ENCODE peak calls at places on chromosome 6, in six cellular contexts. G, V, Y, L, D and X are unnamed samples.

GRCh38 chr6:80541186-80541585 is 434.7 kb downstream of the BCKDHB start:
- DNase-seq in G (peak), V (no peak), Y (peak), L (no peak), D (no peak), X (no peak)

GRCh38 chr6:121382467-121383121 is 48.3 kb upstream of the TBC1D32 start:
- DNase-seq in G (no peak), V (no peak), Y (peak), L (no peak), D (no peak), X (no peak)

GRCh38 chr6:89940225-89941027 is 46.2 kb downstream of the GJA10 start:
- DNase-seq in G (peak), V (peak), Y (peak), L (peak), D (peak), X (peak)

GRCh38 chr6:110221738-110222137 is 41.5 kb downstream of the CDC40 start:
- DNase-seq in G (peak), V (no peak), Y (no peak), L (no peak), D (no peak), X (no peak)

GRCh38 chr6:16486661-16487060 is 248.3 kb downstream of the GMPR start:
- DNase-seq in G (no peak), V (no peak), Y (no peak), L (no peak), D (no peak), X (no peak)

GRCh38 chr6:121592955-121593665 is 157.7 kb downstream of the GJA1 start:
- DNase-seq in G (peak), V (no peak), Y (no peak), L (peak), D (no peak), X (no peak)

GRCh38 chr6:73722318-73723060 is 26.5 kb downstream of the CD109 start:
- DNase-seq in G (peak), V (no peak), Y (no peak), L (peak), D (no peak), X (no peak)

GRCh38 chr6:96468681-96469224 is 52.9 kb upstream of the UFL1 start:
- DNase-seq in G (no peak), V (no peak), Y (no peak), L (no peak), D (no peak), X (no peak)

GRCh38 chr6:162177733-162178132 is 549.8 kb downstream of the PRKN start:
- DNase-seq in G (no peak), V (no peak), Y (peak), L (no peak), D (no peak), X (peak)

GRCh38 chr6:137291441-137291840 is 72.3 kb upstream of the IFNGR1 start:
- DNase-seq in G (peak), V (no peak), Y (no peak), L (no peak), D (no peak), X (no peak)

GRCh38 chr6:125406771-125407170 is 105.0 kb upstream of the HDDC2 start:
- DNase-seq in G (no peak), V (no peak), Y (no peak), L (no peak), D (no peak), X (no peak)
- H2BK15ac ChIP-seq in G (no peak), V (no peak), Y (no peak), L (no peak), D (no peak), X (no peak)

DNA sequence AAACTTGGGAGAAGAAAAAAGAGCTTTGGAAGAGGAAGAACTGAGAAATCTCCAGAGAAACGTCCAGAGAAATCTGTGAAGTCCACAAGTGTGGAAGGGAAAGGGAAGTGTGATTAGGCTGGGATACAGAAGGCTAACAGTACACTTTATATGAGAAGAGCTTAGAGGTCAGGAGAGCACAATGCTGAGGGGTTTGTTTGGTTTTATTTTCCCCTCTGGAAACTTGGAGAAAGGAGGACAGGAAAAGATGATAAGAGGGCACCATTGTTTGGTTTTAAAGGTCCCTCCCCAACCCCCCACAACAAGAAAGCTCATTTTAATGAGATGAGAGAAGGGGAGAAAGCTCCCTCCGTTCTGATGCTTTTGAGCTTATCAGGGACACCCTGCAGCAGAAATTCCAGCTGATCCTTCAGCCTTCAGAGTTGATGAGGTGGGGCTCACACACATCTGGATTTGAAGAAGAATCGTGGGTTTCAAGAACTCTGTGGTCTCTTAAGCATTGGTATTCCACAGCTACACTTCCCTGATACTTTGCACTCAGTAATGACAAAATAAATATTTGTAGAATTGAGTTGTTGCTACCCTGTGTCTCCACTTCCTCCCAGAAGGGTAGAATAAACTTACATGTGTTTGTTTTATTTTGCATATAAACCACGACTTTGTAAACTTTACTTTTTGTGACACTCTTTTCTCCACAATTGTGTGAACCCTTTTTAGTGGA is 1.9 kb downstream of the NT5E start:
- DNase-seq in G (no peak), V (no peak), Y (no peak), L (peak), D (no peak), X (no peak)
- H2BK15ac ChIP-seq in G (no peak), V (no peak), Y (no peak), L (no peak), D (no peak), X (no peak)

DNA sequence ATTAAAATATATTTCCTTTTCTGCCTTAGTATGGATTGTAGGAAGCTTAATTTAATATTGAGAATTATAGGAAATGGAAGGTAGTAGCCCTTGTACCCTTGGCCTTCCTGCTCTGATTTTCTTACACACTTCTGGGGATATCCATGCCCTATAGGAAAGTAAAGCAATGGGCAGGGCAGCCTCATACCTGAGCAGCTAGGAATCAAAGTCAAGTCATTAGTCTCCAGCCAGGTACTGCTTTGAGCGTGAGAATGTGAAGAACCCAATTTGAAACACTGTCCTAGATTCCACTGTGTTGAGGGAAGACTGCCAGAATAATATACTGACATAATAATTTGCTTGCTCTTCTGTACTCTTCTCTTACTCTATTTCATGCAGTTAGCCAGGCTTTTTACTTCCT is 51.0 kb upstream of the L3MBTL3 start:
- DNase-seq in G (no peak), V (no peak), Y (peak), L (no peak), D (no peak), X (no peak)
- H2BK15ac ChIP-seq in G (peak), V (no peak), Y (no peak), L (no peak), D (no peak), X (no peak)

GRCh38 chr6:120352491-120352890 is 981.8 kb downstream of the TBC1D32 start:
- DNase-seq in G (no peak), V (no peak), Y (no peak), L (no peak), D (no peak), X (no peak)
- H2BK15ac ChIP-seq in G (no peak), V (no peak), Y (no peak), L (no peak), D (no peak), X (no peak)

DNA sequence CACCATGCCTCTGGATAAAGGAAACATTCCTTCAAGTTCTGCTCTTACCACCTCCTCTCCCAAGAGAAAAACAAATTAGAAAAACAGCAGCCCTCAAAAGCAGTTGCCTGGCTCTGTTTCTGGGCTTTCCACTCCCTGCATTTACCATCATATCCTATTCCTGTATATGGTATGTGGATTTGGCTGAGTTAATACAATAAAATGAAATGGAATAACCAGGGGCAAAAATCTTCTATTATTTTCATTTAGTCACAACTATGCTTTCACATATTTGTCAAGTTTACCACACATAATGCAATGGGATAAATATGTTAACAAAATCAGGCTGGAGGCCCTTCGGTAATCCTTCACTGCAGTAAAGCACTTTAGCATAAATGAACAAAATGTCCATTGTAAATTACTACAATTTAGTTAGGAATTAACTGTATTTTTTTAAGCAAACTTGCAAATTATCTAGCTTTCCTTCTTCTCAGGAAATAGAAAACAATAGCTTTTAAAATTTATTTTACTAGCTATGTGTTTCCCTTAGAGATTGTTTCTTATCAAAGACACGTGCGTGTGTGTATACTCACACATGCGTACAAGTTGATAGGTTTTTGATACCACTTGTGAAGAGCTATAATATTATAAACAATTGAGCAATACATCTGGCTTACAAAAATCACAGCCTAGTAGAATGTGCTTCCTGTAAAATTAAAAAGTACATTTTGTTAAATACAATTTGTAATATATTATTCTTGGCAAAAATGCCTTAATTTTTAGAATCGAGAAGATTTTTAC is 34.1 kb downstream of the COL12A1 start:
- DNase-seq in G (peak), V (no peak), Y (no peak), L (no peak), D (no peak), X (no peak)
- H2BK15ac ChIP-seq in G (no peak), V (no peak), Y (no peak), L (no peak), D (no peak), X (no peak)

GRCh38 chr6:136282906-136283305 is 6.7 kb downstream of the BCLAF1 start:
- DNase-seq in G (no peak), V (no peak), Y (peak), L (no peak), D (no peak), X (no peak)
- H2BK15ac ChIP-seq in G (no peak), V (no peak), Y (no peak), L (no peak), D (no peak), X (no peak)

DNA sequence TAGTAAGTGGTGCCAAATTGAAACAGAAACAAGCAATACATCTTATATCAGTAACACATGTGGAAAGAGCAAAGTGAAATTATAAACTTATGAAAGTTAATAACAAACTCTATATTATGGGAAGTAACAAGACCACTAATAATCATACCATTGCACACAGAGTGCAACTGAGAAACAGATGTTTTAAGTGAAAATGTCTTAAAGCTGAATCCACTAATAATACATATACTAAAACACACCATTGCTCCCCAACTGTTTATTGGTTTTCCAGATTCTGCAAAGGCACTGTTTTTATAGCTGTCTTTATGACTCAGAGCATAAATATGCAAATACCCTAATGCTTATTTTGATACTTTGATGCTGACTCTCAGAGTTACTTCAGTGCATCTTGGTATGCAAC is 292.3 kb downstream of the RFPL4B start:
- DNase-seq in G (peak), V (no peak), Y (no peak), L (peak), D (no peak), X (no peak)
- H2BK15ac ChIP-seq in G (no peak), V (no peak), Y (no peak), L (no peak), D (no peak), X (no peak)

GRCh38 chr6:42239736-42240375 is 22.2 kb upstream of the MRPS10 start:
- DNase-seq in G (peak), V (no peak), Y (no peak), L (no peak), D (no peak), X (no peak)
- H2BK15ac ChIP-seq in G (peak), V (no peak), Y (no peak), L (no peak), D (no peak), X (no peak)

DNA sequence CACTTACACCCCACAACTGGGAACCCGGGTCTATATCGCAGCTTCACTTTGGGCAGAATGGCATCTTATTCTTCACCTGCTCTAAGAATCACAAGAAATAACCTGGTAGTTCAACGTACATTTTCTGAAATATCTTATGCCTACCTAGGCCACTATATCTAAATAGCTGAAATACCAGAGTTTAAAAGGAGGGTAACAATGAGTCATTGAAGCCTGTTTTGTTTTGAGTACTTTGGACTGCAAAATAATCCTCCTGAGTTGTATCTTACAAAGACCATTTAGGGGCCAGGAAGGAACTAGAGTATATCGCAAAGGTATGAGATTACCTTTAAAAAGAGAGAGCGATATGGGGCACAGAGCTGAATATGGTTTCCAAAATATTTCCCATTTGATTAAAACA is 96.7 kb upstream of the NUP153 start:
- DNase-seq in G (no peak), V (no peak), Y (no peak), L (no peak), D (no peak), X (no peak)
- H2BK15ac ChIP-seq in G (no peak), V (no peak), Y (no peak), L (no peak), D (no peak), X (no peak)

DNA sequence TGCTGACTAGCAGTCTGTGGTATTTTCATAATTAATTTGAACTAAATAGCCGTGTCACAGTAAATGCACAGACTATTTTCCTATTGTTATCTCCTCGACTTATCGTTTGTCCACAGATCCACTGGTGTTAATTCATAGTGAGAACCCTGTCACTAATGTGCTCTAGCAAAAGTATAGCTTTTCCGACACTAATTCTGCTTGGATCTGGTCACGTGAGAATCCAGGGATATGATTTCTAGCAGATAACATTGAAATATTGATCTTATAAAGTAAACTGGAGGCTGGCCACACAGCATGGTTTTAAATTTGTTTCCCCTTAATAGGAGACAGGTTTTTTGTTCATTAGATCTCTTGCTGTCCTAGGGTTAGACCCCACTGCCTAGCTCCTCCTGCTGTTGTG is 340.6 kb upstream of the SASH1 start:
- DNase-seq in G (no peak), V (no peak), Y (no peak), L (no peak), D (no peak), X (no peak)
- H2BK15ac ChIP-seq in G (no peak), V (no peak), Y (no peak), L (no peak), D (no peak), X (no peak)